ENCODE peak calls at places on chromosome 7, in five cellular contexts. M is CD8-positive, alpha-beta memory T cell; Q is sciatic nerve; E is stimulated activated CD8-positive, alpha-beta memory T cell treated with anti-CD3 and anti-CD28 coated beads, Interleukin-15, amount 100 ng/mL, for 1 hour; Y is NCI-H1092. K is an unnamed sample.

GRCh38 chr7:17134786-17135185 is 163.7 kb upstream of the AHR start:
- DNase-seq in M (no peak), Q (no peak), E (no peak), Y (no peak), K (no peak)

GRCh38 chr7:121369462-121369861 is 26.6 kb downstream of the FAM3C start:
- DNase-seq in M (no peak), Q (no peak), E (no peak), Y (no peak), K (no peak)

GRCh38 chr7:27972272-27972671 is 208.3 kb downstream of the JAZF1 start:
- DNase-seq in M (no peak), Q (no peak), E (no peak), Y (no peak), K (no peak)

GRCh38 chr7:100543586-100543985 is 4.6 kb downstream of the AGFG2 start:
- DNase-seq in M (no peak), Q (no peak), E (no peak), Y (no peak), K (no peak)

GRCh38 chr7:154598405-154598804 is 404.5 kb downstream of the PAXIP1 start:
- DNase-seq in M (no peak), Q (no peak), E (no peak), Y (no peak), K (no peak)

GRCh38 chr7:75688200-75689136 is 50.3 kb downstream of the HIP1 start:
- DNase-seq in M (no peak), Q (no peak), E (no peak), Y (peak), K (no peak)

GRCh38 chr7:46153951-46154787 is 233.1 kb upstream of the IGFBP3 start:
- DNase-seq in M (no peak), Q (no peak), E (no peak), Y (no peak), K (no peak)

GRCh38 chr7:105014725-105015630 is 973 bp downstream of the KMT2E start:
- DNase-seq in M (peak), Q (peak), E (peak), Y (peak), K (no peak)

GRCh38 chr7:20785211-20786048 is 1.3 kb downstream of the SP8 start:
- DNase-seq in M (no peak), Q (no peak), E (no peak), Y (peak), K (peak)

GRCh38 chr7:55202150-55202913 is 162.8 kb upstream of the LANCL2 start:
- DNase-seq in M (no peak), Q (no peak), E (no peak), Y (no peak), K (no peak)

GRCh38 chr7:133815677-133816210 is 311.4 kb upstream of the LRGUK start:
- DNase-seq in M (no peak), Q (no peak), E (no peak), Y (no peak), K (no peak)

GRCh38 chr7:129163875-129164544 is 19.5 kb downstream of the TSPAN33 start:
- DNase-seq in M (no peak), Q (no peak), E (no peak), Y (peak), K (no peak)

GRCh38 chr7:47535704-47536628 is 45.9 kb downstream of the TNS3 start:
- DNase-seq in M (no peak), Q (no peak), E (no peak), Y (no peak), K (peak)

GRCh38 chr7:83111391-83111790 is 51.3 kb downstream of the PCLO start:
- DNase-seq in M (no peak), Q (no peak), E (no peak), Y (no peak), K (no peak)

GRCh38 chr7:152335900-152336571 is 99.8 kb downstream of the KMT2C start:
- DNase-seq in M (no peak), Q (no peak), E (no peak), Y (no peak), K (no peak)

GRCh38 chr7:96308950-96309263 is 13.0 kb downstream of the SLC25A13 start:
- DNase-seq in M (no peak), Q (no peak), E (no peak), Y (no peak), K (no peak)

GRCh38 chr7:100374601-100375000 is 1.3 kb downstream of the PILRA start:
- DNase-seq in M (no peak), Q (no peak), E (no peak), Y (no peak), K (peak)

GRCh38 chr7:17988858-17989257 is 38.8 kb downstream of the PRPS1L1 start:
- DNase-seq in M (no peak), Q (no peak), E (no peak), Y (no peak), K (no peak)

GRCh38 chr7:101804642-101805401 is 12.6 kb upstream of the CUX1 start:
- DNase-seq in M (no peak), Q (peak), E (no peak), Y (no peak), K (no peak)

GRCh38 chr7:29808075-29808786 is 1.9 kb downstream of the WIPF3 start:
- DNase-seq in M (no peak), Q (no peak), E (no peak), Y (no peak), K (no peak)

K was measured in left lung.